ENCODE peak calls at places on chromosomes 1 and 21, in five cellular contexts. One of them, this sample, is unnamed.

GRCh38 chr1:3139871-3140837 is 71.2 kb downstream of the PRDM16 start:
- DNase-seq in colonic mucosa: no peak
- DNase-seq in hepatocyte: no peak
- DNase-seq in cardiac muscle cell: no peak
- DNase-seq in fibroblast of mammary gland: no peak
- DNase-seq in this sample: no peak

GRCh38 chr1:115052454-115053083 is 22.9 kb downstream of the TSHB start:
- DNase-seq in colonic mucosa: peak; percentile 63
- DNase-seq in cardiac muscle cell: peak; percentile 56
- DNase-seq in fibroblast of mammary gland: peak; percentile 52
- DNase-seq in hepatocyte: peak; percentile 81
- DNase-seq in this sample: no peak

GRCh38 chr21:32414579-32415358 is 2.3 kb downstream of the EVA1C start:
- DNase-seq in fibroblast of mammary gland: peak; percentile 67
- DNase-seq in colonic mucosa: no peak
- DNase-seq in hepatocyte: peak; percentile 21
- DNase-seq in cardiac muscle cell: peak; percentile 55
- DNase-seq in this sample: no peak

GRCh38 chr1:21573971-21574458 is 64.8 kb downstream of the ALPL start:
- DNase-seq in cardiac muscle cell: peak; percentile 91
- DNase-seq in fibroblast of mammary gland: peak; percentile 83
- DNase-seq in colonic mucosa: peak; percentile 59
- DNase-seq in hepatocyte: peak; percentile 80
- DNase-seq in this sample: peak; percentile 46

GRCh38 chr21:46621457-46622182 is 13.9 kb upstream of the PRMT2 start:
- DNase-seq in fibroblast of mammary gland: no peak
- DNase-seq in colonic mucosa: no peak
- DNase-seq in cardiac muscle cell: no peak
- DNase-seq in hepatocyte: no peak
- DNase-seq in this sample: no peak

GRCh38 chr1:211327341-211327921 is 798 bp downstream of the TRAF5 start:
- DNase-seq in hepatocyte: peak; percentile 67
- DNase-seq in cardiac muscle cell: peak; percentile 78
- DNase-seq in fibroblast of mammary gland: peak; percentile 49
- DNase-seq in colonic mucosa: peak; percentile 58
- DNase-seq in this sample: no peak

GRCh38 chr1:216462061-216462775 is 39.0 kb upstream of the USH2A start:
- DNase-seq in cardiac muscle cell: peak; percentile 48
- DNase-seq in fibroblast of mammary gland: peak; percentile 52
- DNase-seq in colonic mucosa: no peak
- DNase-seq in hepatocyte: no peak
- DNase-seq in this sample: no peak

GRCh38 chr1:153791856-153792253 is 16.6 kb downstream of the SLC27A3 start:
- DNase-seq in cardiac muscle cell: peak; percentile 41
- DNase-seq in colonic mucosa: no peak
- DNase-seq in hepatocyte: peak; percentile 40
- DNase-seq in fibroblast of mammary gland: peak; percentile 76
- DNase-seq in this sample: no peak

GRCh38 chr1:26768755-26769154 is 19.0 kb upstream of the PIGV start:
- DNase-seq in cardiac muscle cell: peak; percentile 84
- DNase-seq in colonic mucosa: no peak
- DNase-seq in fibroblast of mammary gland: peak; percentile 73
- DNase-seq in hepatocyte: peak; percentile 49
- DNase-seq in this sample: no peak

GRCh38 chr1:167237000-167237399 is 16.3 kb downstream of the POU2F1 start:
- DNase-seq in hepatocyte: no peak
- DNase-seq in cardiac muscle cell: no peak
- DNase-seq in colonic mucosa: no peak
- DNase-seq in fibroblast of mammary gland: no peak
- DNase-seq in this sample: no peak

GRCh38 chr1:24963099-24963872 is 33.2 kb upstream of the RUNX3 start:
- DNase-seq in cardiac muscle cell: no peak
- DNase-seq in colonic mucosa: no peak
- DNase-seq in hepatocyte: no peak
- DNase-seq in fibroblast of mammary gland: no peak
- DNase-seq in this sample: no peak

GRCh38 chr1:60573726-60574409 is 500.3 kb upstream of the C1orf87 start:
- DNase-seq in colonic mucosa: no peak
- DNase-seq in cardiac muscle cell: peak; percentile 75
- DNase-seq in fibroblast of mammary gland: peak; percentile 64
- DNase-seq in hepatocyte: peak; percentile 31
- DNase-seq in this sample: peak; percentile 6

GRCh38 chr1:171422489-171422888 is 62.8 kb upstream of the PRRC2C start:
- DNase-seq in fibroblast of mammary gland: peak; percentile 33
- DNase-seq in hepatocyte: no peak
- DNase-seq in cardiac muscle cell: peak; percentile 19
- DNase-seq in colonic mucosa: no peak
- DNase-seq in this sample: peak; percentile 73

GRCh38 chr1:10839188-10839770 is 42.8 kb upstream of the CASZ1 start:
- DNase-seq in colonic mucosa: no peak
- DNase-seq in hepatocyte: no peak
- DNase-seq in fibroblast of mammary gland: no peak
- DNase-seq in cardiac muscle cell: no peak
- DNase-seq in this sample: no peak

GRCh38 chr1:183841950-183842816 is 37.3 kb downstream of the RGL1 start:
- DNase-seq in fibroblast of mammary gland: peak; percentile 98
- DNase-seq in colonic mucosa: no peak
- DNase-seq in hepatocyte: peak; percentile 74
- DNase-seq in cardiac muscle cell: peak; percentile 95
- DNase-seq in this sample: peak; percentile 98

GRCh38 chr1:17255336-17255735 is 6.4 kb downstream of the PADI3 start:
- DNase-seq in colonic mucosa: peak; percentile 42
- DNase-seq in hepatocyte: no peak
- DNase-seq in cardiac muscle cell: no peak
- DNase-seq in fibroblast of mammary gland: no peak
- DNase-seq in this sample: no peak

GRCh38 chr1:182643699-182644098 is 39.5 kb upstream of the RGS16 start:
- DNase-seq in colonic mucosa: no peak
- DNase-seq in hepatocyte: no peak
- DNase-seq in cardiac muscle cell: no peak
- DNase-seq in fibroblast of mammary gland: no peak
- DNase-seq in this sample: no peak

GRCh38 chr1:28553229-28553930 is 495 bp downstream of the TRNAU1AP start:
- DNase-seq in fibroblast of mammary gland: peak; percentile 36
- DNase-seq in cardiac muscle cell: peak; percentile 47
- DNase-seq in hepatocyte: peak; percentile 70
- DNase-seq in colonic mucosa: peak; percentile 49
- DNase-seq in this sample: no peak

GRCh38 chr1:2046225-2046917 is 3.8 kb upstream of the PRKCZ start:
- DNase-seq in cardiac muscle cell: peak; percentile 31
- DNase-seq in fibroblast of mammary gland: peak; percentile 2
- DNase-seq in colonic mucosa: peak; percentile 92
- DNase-seq in hepatocyte: peak; percentile 90
- DNase-seq in this sample: no peak

GRCh38 chr1:223233410-223234163 is 90.5 kb upstream of the TLR5 start:
- DNase-seq in colonic mucosa: no peak
- DNase-seq in fibroblast of mammary gland: peak; percentile 77
- DNase-seq in hepatocyte: peak; percentile 74
- DNase-seq in cardiac muscle cell: peak; percentile 73
- DNase-seq in this sample: peak; percentile 67

GRCh38 chr1:40363721-40364120 is 9.8 kb upstream of the SMAP2 start:
- DNase-seq in fibroblast of mammary gland: no peak
- DNase-seq in colonic mucosa: no peak
- DNase-seq in cardiac muscle cell: no peak
- DNase-seq in hepatocyte: no peak
- DNase-seq in this sample: no peak

DNA sequence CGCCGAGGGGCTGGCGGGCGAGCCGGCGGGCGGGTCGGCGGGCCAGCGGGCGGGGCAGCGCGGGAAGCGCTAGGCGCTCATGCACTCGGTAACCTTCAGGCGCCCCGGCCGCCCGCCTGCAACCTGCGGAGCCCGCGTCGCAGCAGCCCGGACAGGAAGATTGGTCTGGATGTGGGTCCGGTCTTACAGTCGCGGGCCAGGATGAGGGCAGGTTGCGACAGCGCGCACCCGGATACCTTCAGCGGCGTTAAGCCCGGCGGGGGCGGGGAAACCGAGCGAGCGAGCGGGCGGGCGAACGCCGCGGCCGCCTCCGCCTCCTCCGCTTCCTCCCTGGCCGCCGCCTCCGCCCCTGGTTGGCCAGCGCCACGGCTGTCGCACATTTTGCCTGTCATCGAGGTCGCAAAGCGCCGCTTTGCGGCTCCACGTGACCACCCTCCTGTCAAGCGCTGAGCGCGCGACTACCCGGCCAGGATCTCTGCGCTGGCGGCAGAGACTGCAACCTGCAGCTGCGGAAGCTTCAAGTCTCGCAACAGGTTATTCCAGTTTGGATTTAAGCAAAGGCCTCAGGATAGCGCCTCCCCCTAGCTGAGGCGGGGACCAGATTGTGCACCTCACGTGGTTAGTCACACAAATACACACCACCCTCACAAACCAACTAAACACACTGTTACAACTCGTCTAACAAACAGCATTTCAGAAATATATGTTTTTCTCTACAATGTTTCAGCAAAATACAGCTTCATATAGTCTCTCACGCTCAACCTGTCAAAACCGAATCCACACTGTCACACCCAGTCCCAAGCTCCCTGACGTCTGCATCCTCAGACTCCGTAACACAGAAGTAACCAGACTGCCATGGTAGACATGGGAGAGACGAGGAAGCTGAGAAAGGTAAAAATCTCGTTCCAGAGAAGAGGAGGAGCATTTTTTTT is at the start of gene FAF1:
- DNase-seq in cardiac muscle cell: peak; percentile 98
- DNase-seq in fibroblast of mammary gland: peak; percentile 95
- DNase-seq in colonic mucosa: peak; percentile 98
- DNase-seq in hepatocyte: peak; percentile 98
- DNase-seq in this sample: peak; percentile 82
- TF ChIP-seq CTCF in cardiac muscle cell: no peak
- TF ChIP-seq CTCF in fibroblast of mammary gland: peak; percentile 11
- TF ChIP-seq CTCF in colonic mucosa: peak; percentile 30
- TF ChIP-seq CTCF in hepatocyte: peak; percentile 14
- TF ChIP-seq CTCF in this sample: no peak

DNA sequence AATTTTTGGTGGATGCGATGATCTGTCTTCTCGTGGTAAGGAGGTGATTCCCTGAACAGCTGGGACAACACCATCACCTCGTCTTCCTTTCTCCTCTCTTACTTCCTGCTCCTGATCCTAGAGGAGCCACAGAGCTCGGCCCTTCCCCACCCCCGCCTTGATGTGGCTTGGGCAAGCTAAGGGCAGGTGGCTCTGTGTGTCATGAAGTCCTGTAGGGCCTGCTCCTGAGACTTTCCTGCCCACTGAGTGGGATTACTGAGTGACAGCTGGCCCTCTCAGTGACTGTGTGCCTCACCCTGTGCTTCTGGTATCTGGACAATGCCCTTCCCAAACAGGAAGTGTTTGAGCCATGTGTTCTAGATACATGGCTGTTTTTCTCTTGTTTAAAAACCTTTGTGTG is 153.0 kb downstream of the KCNJ6 start:
- DNase-seq in fibroblast of mammary gland: no peak
- DNase-seq in cardiac muscle cell: no peak
- DNase-seq in hepatocyte: no peak
- DNase-seq in colonic mucosa: no peak
- DNase-seq in this sample: no peak
- H3K4me3 ChIP-seq in fibroblast of mammary gland: no peak overlapping the region
- H3K4me3 ChIP-seq in cardiac muscle cell: no peak overlapping the region
- H3K4me3 ChIP-seq in hepatocyte: no peak overlapping the region
- H3K4me3 ChIP-seq in colonic mucosa: no peak overlapping the region
- H3K4me3 ChIP-seq in this sample: no peak overlapping the region

GRCh38 chr1:237042892-237043576 is 1.1 kb downstream of the RYR2 start:
- DNase-seq in hepatocyte: peak; percentile 18
- DNase-seq in cardiac muscle cell: peak; percentile 7
- DNase-seq in colonic mucosa: no peak
- DNase-seq in fibroblast of mammary gland: no peak
- DNase-seq in this sample: no peak

GRCh38 chr1:237041795-237042466 is at the start of gene RYR2:
- DNase-seq in fibroblast of mammary gland: no peak
- DNase-seq in colonic mucosa: no peak
- DNase-seq in hepatocyte: peak; percentile 70
- DNase-seq in cardiac muscle cell: peak; percentile 29
- DNase-seq in this sample: no peak

GRCh38 chr1:237043846-237044636 is 2.1 kb downstream of the RYR2 start:
- DNase-seq in colonic mucosa: no peak
- DNase-seq in hepatocyte: no peak
- DNase-seq in fibroblast of mammary gland: no peak
- DNase-seq in cardiac muscle cell: no peak
- DNase-seq in this sample: no peak

GRCh38 chr1:237041461-237041794 is 556 bp upstream of the RYR2 start:
- DNase-seq in cardiac muscle cell: no peak
- DNase-seq in fibroblast of mammary gland: no peak
- DNase-seq in colonic mucosa: no peak
- DNase-seq in hepatocyte: no peak
- DNase-seq in this sample: no peak

DNA sequence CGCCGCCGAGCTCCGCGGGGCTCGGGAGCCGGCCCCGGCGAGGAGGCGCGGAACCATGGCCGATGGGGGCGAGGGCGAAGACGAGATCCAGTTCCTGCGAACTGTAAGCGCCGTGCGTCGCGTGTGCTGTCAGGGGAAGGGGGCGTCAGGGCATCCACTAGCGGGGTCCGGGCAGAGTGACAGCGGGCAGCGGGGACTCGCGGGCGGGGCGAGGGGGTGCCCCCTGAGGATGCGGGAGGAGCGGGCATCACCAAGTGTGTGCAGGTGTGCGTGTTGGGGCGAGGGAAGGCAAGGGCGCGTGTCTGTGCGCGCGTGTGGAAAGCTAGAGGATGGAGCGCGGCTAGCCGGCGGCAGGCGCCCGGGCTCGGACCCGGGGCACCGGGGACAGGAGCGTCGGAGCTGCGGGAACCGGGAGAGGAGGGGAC is 495 bp downstream of the RYR2 start:
- DNase-seq in cardiac muscle cell: peak; percentile 1
- DNase-seq in hepatocyte: peak; percentile 16
- DNase-seq in colonic mucosa: no peak
- DNase-seq in fibroblast of mammary gland: no peak
- DNase-seq in this sample: no peak
- TF ChIP-seq CTCF in cardiac muscle cell: no peak
- TF ChIP-seq CTCF in hepatocyte: no peak
- TF ChIP-seq CTCF in colonic mucosa: no peak
- TF ChIP-seq CTCF in fibroblast of mammary gland: no peak
- TF ChIP-seq CTCF in this sample: no peak

DNA sequence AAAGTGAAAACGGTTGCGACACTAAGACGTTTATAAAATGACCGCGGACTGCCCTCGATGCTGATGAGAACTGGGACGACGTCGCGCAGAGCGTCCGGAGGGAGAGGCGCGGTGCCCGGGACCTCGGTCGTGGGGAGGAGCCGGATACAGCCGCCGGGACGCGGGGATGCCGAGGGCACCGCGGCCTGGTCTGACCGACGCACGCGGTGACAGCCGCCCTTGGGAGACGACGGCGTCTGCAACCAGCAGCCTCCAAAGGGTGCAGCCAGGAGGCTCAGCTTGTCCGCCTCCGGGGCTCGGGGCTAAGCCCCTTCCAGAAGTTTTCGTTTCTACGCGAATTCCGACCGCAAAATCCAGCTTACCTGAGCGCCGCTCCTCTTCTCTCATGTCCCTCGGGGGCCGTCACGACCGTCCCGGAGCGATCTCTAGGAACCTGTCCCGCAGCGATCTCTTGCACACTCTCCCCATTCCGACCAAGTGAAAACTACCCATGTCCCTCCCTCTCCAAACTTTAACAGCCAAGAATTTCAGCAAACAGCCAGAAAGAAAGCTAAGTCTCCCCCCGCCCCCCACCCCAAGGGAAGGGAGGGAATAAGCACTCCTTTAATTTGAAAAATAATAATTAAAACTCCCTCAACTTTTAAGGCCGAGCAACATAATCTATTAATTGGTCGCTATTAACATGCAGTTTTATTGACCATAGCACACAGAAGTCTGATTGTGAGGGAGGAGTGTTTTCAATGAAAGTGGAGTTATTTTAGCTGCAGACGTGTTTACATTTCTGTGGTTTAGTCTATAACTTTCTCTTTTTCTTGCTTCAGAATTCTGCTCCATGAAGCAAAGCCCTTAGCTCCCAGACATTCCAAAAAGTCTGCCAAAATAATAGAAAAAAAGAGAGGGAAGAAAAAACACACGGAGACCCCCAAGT is 144.2 kb upstream of the ETS2 start:
- DNase-seq in fibroblast of mammary gland: peak; percentile 28
- DNase-seq in cardiac muscle cell: peak; percentile 49
- DNase-seq in hepatocyte: peak; percentile 30
- DNase-seq in colonic mucosa: peak; percentile 38
- DNase-seq in this sample: no peak
- H3K4me3 ChIP-seq in fibroblast of mammary gland: no peak overlapping the region
- H3K4me3 ChIP-seq in cardiac muscle cell: peak overlapping the region; percentile 27
- H3K4me3 ChIP-seq in hepatocyte: peak overlapping the region; percentile 44
- H3K4me3 ChIP-seq in colonic mucosa: peak overlapping the region; percentile 46
- H3K4me3 ChIP-seq in this sample: peak overlapping the region; percentile 25

This sample was measured in HFF-Myc.